ENCODE peak calls at places on chromosomes 3 and 15, in nine cellular contexts. L is transverse colon; T is heart right ventricle; Y is CD8-positive, alpha-beta T cell; J is A673; I is GM23338; P is cardiac muscle cell; W is lower lobe of right lung; Q is hepatocyte. X is an unnamed sample.

GRCh38 chr15:42149493-42150245 is 6.8 kb downstream of the PLA2G4F start:
- DNase-seq in L (no peak), T (no peak), Y (no peak), J (no peak), I (peak; percentile 22), P (no peak), W (no peak), Q (no peak), X (no peak)

GRCh38 chr15:92306662-92307061 is 87.0 kb upstream of the ST8SIA2 start:
- DNase-seq in L (no peak), T (no peak), Y (no peak), J (peak; percentile 75), I (peak; percentile 87), P (peak; percentile 60), W (no peak), Q (peak; percentile 48), X (no peak)

GRCh38 chr3:189355481-189356201 is 183.9 kb downstream of the TPRG1 start:
- DNase-seq in L (peak; percentile 23), T (no peak), Y (no peak), J (no peak), I (peak; percentile 44), P (no peak), W (no peak), Q (peak; percentile 28), X (no peak)

GRCh38 chr3:183291511-183292031 is 38.5 kb downstream of the B3GNT5 start:
- DNase-seq in L (no peak), T (no peak), Y (no peak), J (no peak), I (no peak), P (no peak), W (no peak), Q (no peak), X (no peak)

GRCh38 chr3:23992051-23992628 is 47.1 kb downstream of the NR1D2 start:
- DNase-seq in L (no peak), T (no peak), Y (no peak), J (peak; percentile 99), I (peak; percentile 41), P (no peak), W (no peak), Q (no peak), X (no peak)

GRCh38 chr3:115285001-115285400 is 137.9 kb upstream of the ZBTB20 start:
- DNase-seq in L (no peak), T (no peak), Y (no peak), J (no peak), I (no peak), P (no peak), W (no peak), Q (no peak), X (no peak)

GRCh38 chr3:185152433-185153169 is at the start of gene C3orf70:
- DNase-seq in L (peak; percentile 69), T (peak; percentile 76), Y (no peak), J (peak; percentile 56), I (peak; percentile 73), P (peak; percentile 54), W (peak; percentile 61), Q (peak; percentile 74), X (peak; percentile 37)

GRCh38 chr3:73480187-73480672 is 144.5 kb downstream of the PDZRN3 start:
- DNase-seq in L (no peak), T (no peak), Y (no peak), J (no peak), I (no peak), P (no peak), W (peak; percentile 70), Q (no peak), X (peak; percentile 76)

GRCh38 chr3:149532463-149533180 is 58.1 kb downstream of the TM4SF4 start:
- DNase-seq in L (no peak), T (no peak), Y (no peak), J (no peak), I (no peak), P (no peak), W (no peak), Q (no peak), X (no peak)

GRCh38 chr3:46472056-46472455 is 7.4 kb upstream of the LTF start:
- DNase-seq in L (no peak), T (no peak), Y (no peak), J (no peak), I (no peak), P (no peak), W (no peak), Q (no peak), X (no peak)

GRCh38 chr3:46471371-46471914 is 6.7 kb upstream of the LTF start:
- DNase-seq in L (no peak), T (no peak), Y (no peak), J (no peak), I (no peak), P (no peak), W (no peak), Q (no peak), X (no peak)

GRCh38 chr3:46470831-46471230 is 6.1 kb upstream of the LTF start:
- DNase-seq in L (no peak), T (no peak), Y (no peak), J (no peak), I (no peak), P (no peak), W (no peak), Q (no peak), X (no peak)

GRCh38 chr3:46468758-46469600 is 4.3 kb upstream of the LTF start:
- DNase-seq in L (no peak), T (peak; percentile 43), Y (no peak), J (no peak), I (no peak), P (no peak), W (no peak), Q (no peak), X (peak; percentile 72)

DNA sequence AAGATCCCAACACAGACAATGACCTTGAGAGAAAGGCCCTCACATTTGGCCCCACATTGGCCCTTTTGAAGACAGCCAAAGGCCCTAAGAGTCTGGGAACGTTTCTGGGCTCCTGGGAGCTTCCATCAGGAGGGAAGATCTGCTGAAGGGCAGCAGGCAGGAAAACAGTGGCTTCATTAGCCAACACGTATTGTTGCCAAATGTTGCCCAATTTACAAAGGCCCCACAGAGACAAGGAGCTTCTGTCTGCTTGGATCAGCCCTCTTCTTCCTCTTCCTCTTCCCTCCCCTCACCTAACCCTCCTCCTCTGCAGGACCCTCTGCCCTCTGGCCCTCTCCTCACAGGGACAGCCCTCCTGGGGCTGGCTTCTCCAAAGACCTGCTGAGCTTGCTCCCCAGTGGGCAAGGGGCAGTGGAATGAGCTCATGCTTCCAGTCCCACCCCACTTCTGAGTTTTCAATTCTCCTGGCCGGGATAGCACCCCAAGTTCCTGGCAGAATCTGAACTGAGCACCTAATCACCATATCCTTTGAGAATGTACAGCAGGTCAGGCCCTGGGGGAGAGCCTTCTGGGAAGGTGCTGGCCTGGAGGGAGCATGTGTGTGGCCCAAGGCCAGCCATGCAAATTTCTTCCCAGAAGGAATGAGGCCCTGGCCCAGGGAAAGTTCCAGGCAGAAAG is 5.1 kb upstream of the LTF start:
- DNase-seq in L (no peak), T (no peak), Y (no peak), J (no peak), I (no peak), P (no peak), W (no peak), Q (no peak), X (no peak)
- H3K27ac ChIP-seq in L (no peak overlapping the region), T (peak overlapping the region; percentile 63), Y (no peak overlapping the region), J (no peak overlapping the region), I (no peak overlapping the region), P (no peak overlapping the region), W (no peak overlapping the region), Q (no peak overlapping the region), X (peak overlapping the region; percentile 78)

GRCh38 chr3:160213181-160213580 is 12.0 kb upstream of the C3orf80 start:
- DNase-seq in L (no peak), T (no peak), Y (no peak), J (no peak), I (no peak), P (no peak), W (no peak), Q (no peak), X (no peak)

GRCh38 chr3:160205606-160206005 is 19.6 kb upstream of the C3orf80 start:
- DNase-seq in L (no peak), T (no peak), Y (no peak), J (no peak), I (no peak), P (no peak), W (no peak), Q (no peak), X (no peak)

GRCh38 chr3:160210799-160211221 is 14.4 kb upstream of the C3orf80 start:
- DNase-seq in L (no peak), T (no peak), Y (no peak), J (peak; percentile 72), I (peak; percentile 55), P (no peak), W (no peak), Q (peak; percentile 47), X (no peak)
- TF ChIP-seq CTCF in L (no peak), T (no peak), Y (no peak), J (peak; percentile 55), I (peak; percentile 44), P (peak; percentile 54), W (no peak), Q (peak; percentile 34), X (no peak)

GRCh38 chr15:90365414-90366055 is 13.5 kb downstream of the ZNF774 start:
- DNase-seq in L (no peak), T (no peak), Y (no peak), J (no peak), I (no peak), P (no peak), W (no peak), Q (no peak), X (no peak)

GRCh38 chr15:90360746-90361145 is 8.7 kb downstream of the ZNF774 start:
- DNase-seq in L (no peak), T (no peak), Y (no peak), J (no peak), I (no peak), P (no peak), W (no peak), Q (no peak), X (peak; percentile 63)

GRCh38 chr15:90364251-90364650 is 12.2 kb downstream of the ZNF774 start:
- DNase-seq in L (no peak), T (no peak), Y (no peak), J (no peak), I (no peak), P (no peak), W (no peak), Q (no peak), X (no peak)

GRCh38 chr15:90358124-90359033 is 6.3 kb downstream of the ZNF774 start:
- DNase-seq in L (peak; percentile 47), T (no peak), Y (no peak), J (no peak), I (no peak), P (no peak), W (no peak), Q (peak; percentile 62), X (no peak)

DNA sequence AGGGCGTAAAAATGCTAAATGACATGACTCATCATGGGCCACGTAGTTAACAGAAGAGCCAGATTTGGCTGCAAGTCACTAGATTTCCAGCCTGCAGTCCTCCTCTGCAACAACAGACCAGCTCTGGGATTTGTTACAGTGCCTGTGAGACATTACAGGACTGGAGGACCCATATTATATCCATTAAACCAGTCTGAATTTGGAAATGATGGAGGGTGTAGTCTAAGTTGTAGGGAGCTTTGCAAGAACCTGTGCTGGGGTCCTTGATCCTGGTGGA is 10.8 kb downstream of the ZNF774 start:
- DNase-seq in L (no peak), T (no peak), Y (no peak), J (peak; percentile 62), I (no peak), P (no peak), W (no peak), Q (peak; percentile 48), X (no peak)
- H3K4me3 ChIP-seq in L (no peak overlapping the region), T (no peak overlapping the region), Y (no peak overlapping the region), J (no peak overlapping the region), I (no peak overlapping the region), P (no peak overlapping the region), W (no peak overlapping the region), Q (no peak overlapping the region), X (no peak overlapping the region)

GRCh38 chr15:51621155-51621554 is 1.4 kb downstream of the DMXL2 start:
- DNase-seq in L (no peak), T (no peak), Y (no peak), J (no peak), I (no peak), P (no peak), W (no peak), Q (no peak), X (no peak)
- H3K27ac ChIP-seq in L (peak overlapping the region; percentile 87), T (no peak overlapping the region), Y (no peak overlapping the region), J (peak overlapping the region; percentile 76), I (no peak overlapping the region), P (no peak overlapping the region), W (peak overlapping the region; percentile 86), Q (no peak overlapping the region), X (no peak overlapping the region)

X was measured in thyroid gland.